ENCODE peak calls at places on chromosomes 7 and 10, in nine cellular contexts. C is iPS-NIHi11; G is NCI-H1092 treated with DMSO at 0.1 percent for 48 hours; L is AG10803; V is GM04503; D is amniotic stem cell; E is activated T-cell treated with anti-CD3 and anti-CD28 coated beads, Interleukin-2, amount 50 U/mL, for 72 hours; K is fibroblast of pulmonary artery; W is T-helper 9 cell. O is an unnamed sample.

GRCh38 chr7:130793855-130794618 is 60.0 kb upstream of the KLF14 start:
- DNase-seq in G (no peak), D (peak), V (no peak), C (peak), L (peak), W (no peak), E (no peak), K (peak), O (no peak)

GRCh38 chr7:114715907-114716306 is 206.0 kb upstream of the MDFIC start:
- DNase-seq in W (no peak), E (peak), K (peak), C (no peak), L (no peak), D (no peak), G (no peak), V (no peak), O (no peak)

GRCh38 chr10:121437596-121437995 is 160.6 kb downstream of the FGFR2 start:
- DNase-seq in V (no peak), K (no peak), D (no peak), E (no peak), C (no peak), G (peak), W (no peak), L (no peak), O (no peak)

GRCh38 chr7:3538051-3538450 is 237.0 kb downstream of the SDK1 start:
- DNase-seq in K (no peak), E (no peak), V (no peak), L (no peak), C (no peak), W (no peak), D (no peak), G (no peak), O (no peak)

GRCh38 chr10:103870503-103870902 is 15.1 kb upstream of the SH3PXD2A start:
- DNase-seq in E (no peak), C (no peak), L (peak), D (peak), W (no peak), V (no peak), K (no peak), G (no peak), O (no peak)

GRCh38 chr10:79147796-79148451 is 79.2 kb downstream of the ZMIZ1 start:
- DNase-seq in G (peak), K (no peak), D (no peak), C (no peak), L (no peak), W (no peak), E (no peak), V (no peak), O (no peak)

GRCh38 chr7:99792983-99793382 is 9.0 kb upstream of the CYP3A4 start:
- DNase-seq in G (no peak), C (no peak), L (no peak), K (no peak), D (no peak), E (no peak), W (no peak), V (no peak), O (no peak)

GRCh38 chr10:97180367-97180763 is 5.4 kb downstream of the SLIT1 start:
- DNase-seq in L (no peak), W (no peak), G (no peak), D (no peak), E (no peak), K (no peak), C (no peak), V (no peak), O (no peak)

GRCh38 chr10:43287056-43288007 is 20.5 kb upstream of the RASGEF1A start:
- DNase-seq in D (no peak), V (no peak), C (no peak), L (no peak), K (peak), W (peak), G (no peak), E (peak), O (peak)

GRCh38 chr7:42686594-42687156 is 225.2 kb downstream of the C7orf25 start:
- DNase-seq in D (no peak), V (no peak), C (peak), G (no peak), W (no peak), E (no peak), L (no peak), K (no peak), O (no peak)

GRCh38 chr7:151637781-151638261 is 118.1 kb upstream of the RHEB start:
- DNase-seq in E (no peak), L (peak), C (no peak), G (no peak), K (peak), W (no peak), D (no peak), V (no peak), O (no peak)

GRCh38 chr10:119509909-119510451 is 32.5 kb downstream of the RGS10 start:
- DNase-seq in L (peak), D (no peak), E (no peak), W (no peak), V (no peak), C (peak), K (peak), G (no peak), O (no peak)

GRCh38 chr10:62384057-62384446 is 9.9 kb downstream of the ZNF365 start:
- DNase-seq in E (peak), K (peak), W (peak), V (peak), D (no peak), G (no peak), C (no peak), L (peak), O (peak)

GRCh38 chr10:112615269-112615668 is 168.3 kb downstream of the VTI1A start:
- DNase-seq in K (no peak), C (no peak), D (no peak), E (no peak), V (no peak), W (no peak), G (no peak), L (no peak), O (no peak)

GRCh38 chr10:48976208-48976607 is 36.6 kb upstream of the LRRC18 start:
- DNase-seq in L (peak), E (no peak), V (no peak), W (no peak), G (no peak), K (peak), C (peak), D (no peak), O (no peak)

GRCh38 chr10:6782378-6782777 is 202.3 kb upstream of the PRKCQ start:
- DNase-seq in V (no peak), W (no peak), L (no peak), G (no peak), C (no peak), E (no peak), K (no peak), D (no peak), O (no peak)

O was measured in activated effector memory CD4-positive, alpha-beta T cell treated with Interleukin-2 at 50 U/mL for 16 hours.